ENCODE peak calls at places on chromosomes 12 and 14, in seven cellular contexts. U is heart left ventricle; N is SJCRH30; L is thoracic aorta; A is naive thymus-derived CD4-positive, alpha-beta T cell; Z is endothelial cell of umbilical vein; G is cardiac muscle cell. W is an unnamed sample. For H3K9me3, the result is how much of the 10 kb centered on the place peaks cover.

GRCh38 chr12:75482636-75483035 is 2.1 kb downstream of the GLIPR1 start:
- DNase-seq in U (no peak), N (no peak), L (no peak), A (peak), Z (no peak), G (no peak), W (peak)

GRCh38 chr14:79852975-79853374 is 358.3 kb downstream of the DIO2 start:
- DNase-seq in U (no peak), N (no peak), L (no peak), A (no peak), Z (no peak), G (no peak), W (no peak)

GRCh38 chr12:68482660-68483059 is 128.0 kb upstream of the RAP1B start:
- DNase-seq in U (no peak), N (no peak), L (no peak), A (no peak), Z (no peak), G (no peak), W (peak)

GRCh38 chr12:89663577-89664357 is 44.9 kb downstream of the ATP2B1 start:
- DNase-seq in U (no peak), N (no peak), L (no peak), A (peak), Z (peak), G (no peak), W (no peak)

GRCh38 chr14:59695198-59695597 is 118.6 kb upstream of the CCDC175 start:
- DNase-seq in U (no peak), N (no peak), L (peak), A (no peak), Z (no peak), G (no peak), W (no peak)

GRCh38 chr12:57552692-57553321 is 3.0 kb downstream of the KIF5A start:
- DNase-seq in U (no peak), N (no peak), L (no peak), A (no peak), Z (no peak), G (peak), W (no peak)

GRCh38 chr12:99053599-99054362 is 408.7 kb downstream of the APAF1 start:
- DNase-seq in U (no peak), N (no peak), L (no peak), A (no peak), Z (no peak), G (no peak), W (no peak)

GRCh38 chr12:38930994-38931393 is 25.6 kb upstream of the CPNE8 start:
- DNase-seq in U (no peak), N (no peak), L (no peak), A (no peak), Z (no peak), G (no peak), W (no peak)

GRCh38 chr12:13093850-13094225 is 9.6 kb downstream of the GSG1 start:
- DNase-seq in U (no peak), N (no peak), L (no peak), A (no peak), Z (peak), G (no peak), W (no peak)

GRCh38 chr12:131077931-131078391 is 124.3 kb downstream of the ADGRD1 start:
- DNase-seq in U (peak), N (no peak), L (no peak), A (no peak), Z (no peak), G (no peak), W (no peak)

GRCh38 chr14:22300646-22301045 is 288.4 kb downstream of the DAD1 start:
- DNase-seq in U (no peak), N (no peak), L (no peak), A (no peak), Z (no peak), G (no peak), W (no peak)

GRCh38 chr14:88737245-88737644 is 55.5 kb downstream of the EML5 start:
- DNase-seq in U (no peak), N (no peak), L (no peak), A (no peak), Z (no peak), G (no peak), W (no peak)

GRCh38 chr12:58906917-58907316 is 13.4 kb downstream of the LRIG3 start:
- DNase-seq in U (no peak), N (no peak), L (no peak), A (no peak), Z (no peak), G (no peak), W (no peak)

GRCh38 chr12:115261691-115262398 is 577.9 kb upstream of the TBX3 start:
- DNase-seq in U (no peak), N (no peak), L (no peak), A (no peak), Z (no peak), G (no peak), W (peak)

GRCh38 chr12:104669851-104670337 is 213.1 kb downstream of the CHST11 start:
- DNase-seq in U (peak), N (peak), L (no peak), A (no peak), Z (no peak), G (no peak), W (peak)

GRCh38 chr12:84159245-84159644 is 753.4 kb downstream of the SLC6A15 start:
- DNase-seq in U (no peak), N (no peak), L (no peak), A (no peak), Z (no peak), G (no peak), W (no peak)

GRCh38 chr14:22231022-22231421 is 358.0 kb downstream of the DAD1 start:
- DNase-seq in U (no peak), N (no peak), L (no peak), A (peak), Z (no peak), G (no peak), W (peak)

GRCh38 chr14:70315942-70316341 is 43.5 kb downstream of the COX16 start:
- DNase-seq in U (no peak), N (no peak), L (no peak), A (no peak), Z (no peak), G (no peak), W (no peak)

GRCh38 chr14:50718949-50719348 is 50.8 kb upstream of the SAV1 start:
- DNase-seq in U (no peak), N (no peak), L (no peak), A (no peak), Z (no peak), G (no peak), W (no peak)

GRCh38 chr12:103834897-103835390 is 6.1 kb downstream of the NT5DC3 start:
- DNase-seq in U (no peak), N (no peak), L (no peak), A (no peak), Z (no peak), G (no peak), W (no peak)

GRCh38 chr12:10086387-10086786 is 12.4 kb downstream of the CLEC1A start:
- DNase-seq in U (no peak), N (no peak), L (no peak), A (no peak), Z (no peak), G (no peak), W (no peak)

GRCh38 chr12:10088955-10089354 is 9.8 kb downstream of the CLEC1A start:
- DNase-seq in U (no peak), N (no peak), L (no peak), A (no peak), Z (no peak), G (no peak), W (no peak)

GRCh38 chr12:10082057-10082874 is 16.5 kb downstream of the CLEC1A start:
- DNase-seq in U (no peak), N (no peak), L (no peak), A (no peak), Z (no peak), G (no peak), W (no peak)

GRCh38 chr12:10084733-10085132 is 14.1 kb downstream of the CLEC1A start:
- DNase-seq in U (no peak), N (no peak), L (no peak), A (no peak), Z (no peak), G (no peak), W (no peak)
- H3K9me3 ChIP-seq in U (under half), N (under half), L (under half), A (under half), Z (under half), G (under half), W (under half)

GRCh38 chr14:92676448-92677086 is 71.9 kb downstream of the LGMN start:
- DNase-seq in U (peak), N (no peak), L (no peak), A (no peak), Z (no peak), G (no peak), W (peak)
- H3K4me3 ChIP-seq in U (no peak), N (no peak), L (no peak), A (no peak), Z (no peak), G (no peak), W (no peak)

GRCh38 chr12:31231611-31232360 is 94.2 kb downstream of the SINHCAF start:
- DNase-seq in U (no peak), N (no peak), L (no peak), A (no peak), Z (no peak), G (no peak), W (no peak)
- H3K27ac ChIP-seq in U (no peak), N (no peak), L (no peak), A (no peak), Z (no peak), G (no peak), W (no peak)

GRCh38 chr14:100080206-100080605 is 15.0 kb downstream of the EVL start:
- DNase-seq in U (no peak), N (no peak), L (no peak), A (no peak), Z (no peak), G (no peak), W (no peak)
- H3K9me3 ChIP-seq in U (under half), N (under half), L (under half), A (under half), Z (under half), G (under half), W (under half)

DNA sequence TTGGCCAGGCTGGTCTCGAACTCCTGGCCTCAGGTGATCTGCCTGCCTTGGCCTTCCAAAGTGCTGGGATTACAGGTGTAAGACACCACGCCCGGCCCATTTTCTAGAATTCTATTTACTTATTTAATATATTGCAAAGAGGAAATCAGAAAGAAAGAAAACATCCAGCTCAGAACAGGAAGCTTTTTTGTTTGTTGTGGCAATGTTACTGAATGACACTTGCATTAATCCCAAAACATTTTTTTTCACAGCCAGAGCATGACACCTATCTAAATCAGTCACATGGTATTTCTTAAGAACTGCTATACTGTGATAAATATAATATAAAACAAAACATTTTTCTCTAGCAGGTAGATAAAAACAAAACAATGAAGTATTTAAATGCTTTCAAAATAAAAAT is 12.6 kb downstream of the CFL2 start:
- DNase-seq in U (no peak), N (no peak), L (no peak), A (no peak), Z (peak), G (no peak), W (no peak)
- H3K4me3 ChIP-seq in U (no peak), N (no peak), L (no peak), A (no peak), Z (no peak), G (no peak), W (no peak)

GRCh38 chr12:101713930-101714329 is 16.5 kb downstream of the CHPT1 start:
- DNase-seq in U (no peak), N (no peak), L (no peak), A (no peak), Z (no peak), G (no peak), W (no peak)

GRCh38 chr12:101715045-101715444 is 17.6 kb downstream of the CHPT1 start:
- DNase-seq in U (no peak), N (no peak), L (no peak), A (no peak), Z (no peak), G (no peak), W (no peak)

GRCh38 chr12:101710289-101710688 is 12.8 kb downstream of the CHPT1 start:
- DNase-seq in U (no peak), N (no peak), L (no peak), A (no peak), Z (no peak), G (no peak), W (no peak)

GRCh38 chr12:101707131-101707782 is 9.8 kb downstream of the CHPT1 start:
- DNase-seq in U (no peak), N (no peak), L (no peak), A (no peak), Z (no peak), G (no peak), W (no peak)

GRCh38 chr12:101713059-101713682 is 15.7 kb downstream of the CHPT1 start:
- DNase-seq in U (no peak), N (no peak), L (no peak), A (no peak), Z (no peak), G (peak), W (peak)
- H3K27ac ChIP-seq in U (peak), N (no peak), L (no peak), A (no peak), Z (no peak), G (peak), W (peak)

DNA sequence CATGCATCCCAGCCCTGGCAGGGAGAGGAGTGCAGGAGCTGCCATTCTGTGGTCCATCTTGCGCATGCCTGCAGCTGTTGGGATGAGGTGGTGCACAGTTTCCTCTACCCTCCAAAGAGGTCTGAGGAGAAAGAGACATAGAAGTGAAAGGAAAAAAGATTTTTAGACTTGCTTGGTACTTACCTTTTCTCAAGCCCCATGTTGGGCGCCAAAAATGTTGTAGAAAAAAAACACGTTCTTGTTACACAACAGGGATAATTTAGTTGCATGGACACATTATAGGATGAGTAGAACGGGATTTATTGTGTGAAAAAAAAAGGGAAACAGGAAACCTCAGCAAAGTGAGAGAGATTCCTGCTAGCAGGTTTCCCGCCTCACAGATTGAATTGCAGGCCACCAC is 244.4 kb upstream of the GARIN2 start:
- DNase-seq in U (no peak), N (peak), L (no peak), A (peak), Z (peak), G (peak), W (no peak)
- H3K9me3 ChIP-seq in U (under half), N (under half), L (under half), A (under half), Z (under half), G (under half), W (under half)

DNA sequence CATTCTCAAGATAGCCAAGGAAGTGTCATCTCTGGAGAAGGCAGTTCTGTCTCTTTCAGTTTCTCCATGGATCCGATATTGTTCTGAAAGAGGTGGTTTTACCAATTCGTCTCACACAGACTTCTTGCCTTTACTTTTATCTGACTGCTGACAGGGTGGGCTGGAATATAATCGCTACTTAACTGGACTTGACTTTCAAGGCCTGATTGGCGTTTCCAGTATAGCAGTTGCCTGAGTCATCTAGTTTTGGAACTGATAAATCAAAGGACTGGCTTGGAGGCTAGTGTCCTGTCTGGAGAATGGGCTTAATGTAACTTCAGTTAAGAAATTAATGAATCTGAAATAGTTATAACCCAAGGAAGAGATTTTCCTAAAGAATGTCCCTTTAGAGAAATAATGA is 21.6 kb downstream of the PRKCH start:
- DNase-seq in U (no peak), N (no peak), L (no peak), A (no peak), Z (peak), G (no peak), W (no peak)
- H3K4me3 ChIP-seq in U (no peak), N (no peak), L (no peak), A (peak), Z (no peak), G (no peak), W (no peak)

GRCh38 chr14:94548999-94549985 is 11.9 kb upstream of the SERPINA4 start:
- DNase-seq in U (peak), N (peak), L (no peak), A (peak), Z (peak), G (peak), W (peak)
- H3K27ac ChIP-seq in U (no peak), N (no peak), L (no peak), A (no peak), Z (no peak), G (no peak), W (no peak)